ENCODE peak calls at places on chromosomes 12 and 14, in six cellular contexts. D is tibial artery, K is epithelial cell of esophagus, V is fibroblast of mammary gland, M is ovary, I is lower leg skin. X is an unnamed sample.

GRCh38 chr14:32764131-32764530 is 174.5 kb upstream of the NPAS3 start:
- DNase-seq in M (no peak), V (peak; percentile 22), I (no peak), K (no peak), D (no peak), X (no peak)

GRCh38 chr14:34113051-34113511 is 162.2 kb upstream of the EGLN3 start:
- DNase-seq in K (peak; percentile 92), V (peak; percentile 34), I (no peak), M (no peak), D (no peak), X (peak; percentile 5)

GRCh38 chr12:7433276-7433822 is 10.6 kb downstream of the CD163L1 start:
- DNase-seq in I (no peak), D (no peak), K (peak; percentile 85), M (no peak), V (peak; percentile 77), X (peak; percentile 26)

GRCh38 chr12:75414671-75415070 is 23.8 kb downstream of the GLIPR1L2 start:
- DNase-seq in V (no peak), D (no peak), I (no peak), M (no peak), K (no peak), X (no peak)

GRCh38 chr14:74655597-74656389 is 43.8 kb upstream of the LTBP2 start:
- DNase-seq in D (no peak), I (no peak), K (peak; percentile 85), M (no peak), V (peak; percentile 82), X (peak; percentile 91)

GRCh38 chr12:77324763-77325468 is 259.5 kb upstream of the E2F7 start:
- DNase-seq in V (peak; percentile 66), M (peak; percentile 85), K (peak; percentile 83), I (peak; percentile 93), D (peak; percentile 67), X (peak; percentile 70)

GRCh38 chr12:39127401-39127800 is 222.0 kb upstream of the CPNE8 start:
- DNase-seq in D (no peak), I (no peak), K (peak; percentile 83), V (peak; percentile 75), M (no peak), X (peak; percentile 19)

GRCh38 chr14:100440207-100440631 is 117.1 kb downstream of the SLC25A47 start:
- DNase-seq in K (peak; percentile 92), V (peak; percentile 68), M (peak; percentile 79), I (peak; percentile 90), D (no peak), X (peak; percentile 65)

GRCh38 chr14:85867450-85867849 is 337.5 kb downstream of the FLRT2 start:
- DNase-seq in V (no peak), D (no peak), K (peak; percentile 2), M (no peak), I (no peak), X (no peak)

GRCh38 chr12:104094284-104094683 is 30.0 kb downstream of the HCFC2 start:
- DNase-seq in K (no peak), I (no peak), D (no peak), M (no peak), V (no peak), X (peak; percentile 51)

GRCh38 chr12:57609091-57609780 is 2.0 kb upstream of the ARHGEF25 start:
- DNase-seq in D (no peak), K (no peak), M (peak; percentile 40), V (no peak), I (no peak), X (no peak)

GRCh38 chr12:75305412-75306332 is 24.5 kb downstream of the CAPS2 start:
- DNase-seq in K (no peak), I (no peak), D (no peak), M (no peak), V (no peak), X (no peak)

GRCh38 chr12:10689146-10689545 is 15.3 kb upstream of the STYK1 start:
- DNase-seq in M (no peak), K (no peak), I (no peak), V (no peak), D (no peak), X (no peak)

GRCh38 chr12:88424791-88425730 is 155.2 kb downstream of the KITLG start:
- DNase-seq in D (no peak), M (no peak), K (no peak), V (no peak), I (no peak), X (no peak)

GRCh38 chr14:37145395-37145794 is 27.0 kb downstream of the SLC25A21 start:
- DNase-seq in D (no peak), V (peak; percentile 30), M (no peak), I (no peak), K (peak; percentile 68), X (no peak)

GRCh38 chr14:67620217-67620789 is 583 bp downstream of the ARG2 start:
- DNase-seq in I (peak; percentile 89), V (no peak), K (peak; percentile 35), D (no peak), M (peak; percentile 47), X (no peak)

GRCh38 chr12:104219361-104219892 is 3.8 kb downstream of the TXNRD1 start:
- DNase-seq in M (peak; percentile 39), K (peak; percentile 94), V (peak; percentile 97), I (no peak), D (no peak), X (peak; percentile 99)

GRCh38 chr14:61616524-61617185 is 78.7 kb upstream of the HIF1A start:
- DNase-seq in V (peak; percentile 78), I (no peak), M (no peak), K (peak; percentile 56), D (no peak), X (peak; percentile 88)

GRCh38 chr12:51391047-51391837 is at the start of gene GALNT6:
- DNase-seq in I (peak; percentile 88), K (peak; percentile 67), V (no peak), D (no peak), M (no peak), X (no peak)

GRCh38 chr12:47316609-47317049 is 236.9 kb upstream of the AMIGO2 start:
- DNase-seq in K (no peak), I (no peak), D (no peak), V (no peak), M (no peak), X (peak; percentile 53)

GRCh38 chr14:51319181-51319597 is 79.1 kb downstream of the TMX1 start:
- DNase-seq in D (no peak), M (no peak), K (no peak), V (no peak), I (no peak), X (no peak)

GRCh38 chr12:102833687-102834435 is 83.2 kb downstream of the PAH start:
- DNase-seq in D (no peak), K (peak; percentile 34), M (no peak), I (no peak), V (no peak), X (no peak)

GRCh38 chr12:25208554-25208953 is 13.5 kb downstream of the ETFRF1 start:
- DNase-seq in D (no peak), K (no peak), M (no peak), I (no peak), V (no peak), X (no peak)

GRCh38 chr12:24044973-24045703 is 95.7 kb upstream of the SOX5 start:
- DNase-seq in V (peak; percentile 48), I (no peak), M (no peak), D (no peak), K (no peak), X (peak; percentile 10)

GRCh38 chr14:99395904-99396530 is 84.6 kb downstream of the SETD3 start:
- DNase-seq in K (peak; percentile 61), I (peak; percentile 39), D (no peak), M (no peak), V (peak; percentile 56), X (peak; percentile 51)

GRCh38 chr14:32449640-32450039 is 120.5 kb downstream of the AKAP6 start:
- DNase-seq in V (no peak), K (no peak), D (no peak), M (no peak), I (no peak), X (no peak)

DNA sequence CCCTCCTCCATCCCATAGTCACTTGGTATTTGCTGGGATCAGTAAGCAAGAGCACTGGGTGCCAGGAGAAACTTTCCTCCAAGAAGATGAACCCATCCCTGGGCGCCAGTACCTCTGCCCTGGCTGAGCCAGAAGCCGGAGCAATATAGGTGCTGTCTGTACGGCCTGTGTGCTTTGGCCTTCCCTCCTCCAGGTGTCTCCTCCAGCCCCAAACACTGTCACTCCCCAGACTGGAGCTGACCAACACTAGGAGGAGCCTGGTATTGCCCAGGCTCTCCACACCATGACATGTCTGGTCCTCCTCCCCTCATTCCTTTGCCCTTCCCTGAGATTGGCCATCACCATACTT is 4.9 kb downstream of the GSTZ1 start:
- DNase-seq in M (no peak), K (no peak), V (no peak), D (no peak), I (peak; percentile 36), X (no peak)
- TF ChIP-seq CTCF in M (no peak), K (no peak), V (no peak), D (no peak), I (no peak), X (no peak)

GRCh38 chr12:121511931-121512330 is 68.9 kb downstream of the KDM2B start:
- DNase-seq in K (no peak), M (no peak), I (no peak), V (no peak), D (no peak), X (no peak)

GRCh38 chr12:121512561-121512960 is 68.3 kb downstream of the KDM2B start:
- DNase-seq in V (no peak), D (peak; percentile 73), I (no peak), K (peak; percentile 47), M (peak; percentile 44), X (peak; percentile 59)

GRCh38 chr12:121514184-121514742 is 66.6 kb downstream of the KDM2B start:
- DNase-seq in I (no peak), M (no peak), D (no peak), V (no peak), K (no peak), X (no peak)

GRCh38 chr12:121515615-121516014 is 65.2 kb downstream of the KDM2B start:
- DNase-seq in D (no peak), V (no peak), K (no peak), I (no peak), M (no peak), X (no peak)

DNA sequence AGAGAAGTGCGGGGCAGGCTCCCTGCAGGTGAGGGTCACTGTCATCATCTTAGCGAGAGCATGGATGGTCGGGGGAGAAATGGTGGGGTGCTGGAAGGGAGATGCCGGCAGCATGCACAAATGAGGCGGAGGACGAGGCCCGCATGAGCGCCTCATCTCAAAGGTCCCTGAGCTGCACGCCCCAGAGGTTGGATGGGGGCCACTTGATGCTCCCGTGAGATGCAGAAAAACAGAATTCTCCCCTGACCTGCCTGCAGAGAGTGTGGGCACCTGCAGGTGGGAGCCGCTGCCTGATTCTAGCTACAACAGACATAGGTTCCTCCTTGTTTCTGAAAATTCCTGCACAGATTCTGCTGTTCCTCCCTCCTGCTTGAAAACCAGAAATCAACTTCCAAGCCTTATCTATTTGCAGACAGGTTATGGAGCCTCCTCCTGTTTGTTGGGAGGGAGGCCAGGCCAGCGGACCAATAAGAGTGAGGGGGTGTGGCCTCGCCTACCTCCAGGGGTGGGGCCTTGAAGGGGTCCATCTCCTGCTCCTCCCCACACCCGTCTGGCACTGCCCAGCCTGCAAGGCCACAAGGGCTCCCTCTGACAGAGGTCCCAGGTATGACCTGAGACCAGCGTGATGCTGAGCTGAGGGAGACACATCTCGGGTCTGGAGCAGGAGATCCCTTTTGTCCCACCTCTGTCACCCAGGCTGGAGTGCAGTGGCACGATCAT is 67.2 kb downstream of the KDM2B start:
- DNase-seq in V (no peak), M (peak; percentile 28), K (peak; percentile 36), I (no peak), D (no peak), X (no peak)
- H3K4me3 ChIP-seq in V (no peak overlapping the region), M (no peak overlapping the region), K (no peak overlapping the region), I (no peak overlapping the region), D (no peak overlapping the region), X (no peak overlapping the region)

GRCh38 chr12:6114476-6114870 is 10.0 kb downstream of the VWF start:
- DNase-seq in I (no peak), D (no peak), K (no peak), V (no peak), M (no peak), X (no peak)
- TF ChIP-seq CTCF in I (no peak), D (no peak), K (no peak), V (no peak), M (no peak), X (no peak)

GRCh38 chr14:53306267-53306721 is 153.2 kb upstream of the DDHD1 start:
- DNase-seq in D (peak; percentile 68), K (peak; percentile 60), V (peak; percentile 67), I (no peak), M (peak; percentile 68), X (peak; percentile 73)
- H3K4me3 ChIP-seq in D (peak overlapping the region; percentile 41), K (peak overlapping the region; percentile 48), V (peak overlapping the region; percentile 37), I (no peak overlapping the region), M (peak overlapping the region; percentile 21), X (peak overlapping the region; percentile 52)